ENCODE peak calls at places on chromosomes 5 and 9, in nine cellular contexts. X is HAP-1; G is CD4-positive, CD25-positive, alpha-beta regulatory T cell; W is BE2C; Y is colonic mucosa; K is GM06990; M is IMR-90; B is aorta; A is heart right ventricle. V is an unnamed sample.
A peak's percentile ranks its signal among the peaks of the same experiment; 100 is the strongest.

GRCh38 chr5:168552146-168552545 is 23.0 kb downstream of the FBLL1 start:
- DNase-seq in X (no peak), G (no peak), W (no peak), Y (no peak), K (no peak), M (peak; percentile 97), B (no peak), A (peak; percentile 53), V (peak; percentile 97)

GRCh38 chr9:69433426-69433825 is 108.4 kb downstream of the ENTREP1 start:
- DNase-seq in X (no peak), G (no peak), W (no peak), Y (no peak), K (no peak), M (peak; percentile 53), B (no peak), A (no peak), V (peak; percentile 15)

GRCh38 chr9:35559792-35560530 is 45.1 kb upstream of the TESK1 start:
- DNase-seq in X (no peak), G (no peak), W (no peak), Y (no peak), K (no peak), M (no peak), B (no peak), A (no peak), V (no peak)

GRCh38 chr5:66440202-66440680 is 156.0 kb upstream of the MAST4 start:
- DNase-seq in X (no peak), G (no peak), W (no peak), Y (no peak), K (peak; percentile 32), M (peak; percentile 4), B (no peak), A (peak; percentile 68), V (peak; percentile 92)

GRCh38 chr5:118921946-118922345 is 66.4 kb downstream of the DTWD2 start:
- DNase-seq in X (no peak), G (no peak), W (no peak), Y (no peak), K (no peak), M (peak; percentile 18), B (no peak), A (no peak), V (peak; percentile 23)

GRCh38 chr5:65100846-65101678 is 332.3 kb downstream of the CWC27 start:
- DNase-seq in X (peak; percentile 80), G (no peak), W (peak; percentile 70), Y (peak; percentile 69), K (no peak), M (peak; percentile 86), B (peak; percentile 85), A (peak; percentile 59), V (peak; percentile 69)

GRCh38 chr5:168611163-168611562 is 32.0 kb upstream of the PANK3 start:
- DNase-seq in X (no peak), G (no peak), W (no peak), Y (no peak), K (no peak), M (peak; percentile 21), B (no peak), A (no peak), V (peak; percentile 50)

GRCh38 chr9:80449513-80449912 is 877.7 kb downstream of the TLE4 start:
- DNase-seq in X (no peak), G (no peak), W (no peak), Y (no peak), K (no peak), M (no peak), B (no peak), A (no peak), V (no peak)

GRCh38 chr5:157271740-157272271 is 5.9 kb downstream of the CYFIP2 start:
- DNase-seq in X (no peak), G (peak; percentile 91), W (no peak), Y (no peak), K (peak; percentile 86), M (no peak), B (no peak), A (no peak), V (no peak)

GRCh38 chr5:67140413-67140812 is 56.2 kb downstream of the CD180 start:
- DNase-seq in X (no peak), G (no peak), W (no peak), Y (no peak), K (no peak), M (no peak), B (no peak), A (no peak), V (no peak)

GRCh38 chr9:113973963-113974413 is 97.9 kb downstream of the ZNF618 start:
- DNase-seq in X (no peak), G (no peak), W (no peak), Y (no peak), K (no peak), M (peak; percentile 25), B (no peak), A (no peak), V (peak; percentile 41)

DNA sequence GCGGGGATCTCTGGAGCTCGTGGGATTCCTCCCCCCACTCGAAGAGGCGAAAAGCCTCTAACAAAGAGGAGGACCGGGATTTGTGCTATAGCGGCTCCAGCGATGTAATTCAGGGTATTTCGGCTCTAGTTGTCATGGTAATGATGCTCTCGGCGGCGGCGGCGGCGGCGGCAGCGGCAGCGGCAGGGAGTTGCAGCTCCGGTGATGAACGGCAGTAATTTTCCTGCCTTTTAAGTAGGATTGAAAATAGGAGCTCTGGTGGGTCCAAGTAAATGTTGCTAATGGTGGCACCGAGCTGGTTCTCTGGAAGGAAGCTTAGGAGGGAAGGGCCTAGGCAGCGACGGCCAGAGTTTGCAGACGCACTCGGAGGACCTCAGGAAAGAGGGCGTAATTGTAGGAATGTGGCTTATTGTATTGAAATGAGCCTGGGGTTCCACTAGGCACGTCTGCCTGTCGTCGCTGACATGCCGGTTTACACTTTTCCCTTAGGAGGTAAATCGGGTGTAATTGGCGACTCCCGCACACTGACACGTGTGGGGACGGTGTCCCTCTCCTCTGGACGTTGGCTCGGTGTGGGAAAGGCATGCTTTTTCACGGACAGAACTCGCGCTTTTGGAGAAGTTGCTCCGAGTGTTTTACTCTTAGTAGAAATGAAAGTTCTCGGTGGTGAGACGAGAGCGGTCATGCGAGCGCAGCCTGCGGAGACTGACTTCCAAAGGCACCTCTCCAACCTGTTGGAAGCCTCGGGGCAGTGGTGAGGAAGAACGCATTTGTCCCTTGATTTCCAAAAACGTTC is 1.1 kb downstream of the NR4A3 start:
- DNase-seq in X (peak; percentile 74), G (peak; percentile 70), W (peak; percentile 54), Y (peak; percentile 36), K (peak; percentile 45), M (peak; percentile 51), B (peak; percentile 83), A (peak; percentile 33), V (peak; percentile 30)
- H3K27me3 ChIP-seq in X (no peaks in the 10 kb centered on the region), G (peaks cover 2% of the 10 kb centered on the region), W (peaks cover 43% of the 10 kb centered on the region), Y (peaks cover 51% of the 10 kb centered on the region), K (no peaks in the 10 kb centered on the region), M (no peaks in the 10 kb centered on the region), B (no peaks in the 10 kb centered on the region), A (peaks cover 14% of the 10 kb centered on the region), V (peaks cover 36% of the 10 kb centered on the region)

DNA sequence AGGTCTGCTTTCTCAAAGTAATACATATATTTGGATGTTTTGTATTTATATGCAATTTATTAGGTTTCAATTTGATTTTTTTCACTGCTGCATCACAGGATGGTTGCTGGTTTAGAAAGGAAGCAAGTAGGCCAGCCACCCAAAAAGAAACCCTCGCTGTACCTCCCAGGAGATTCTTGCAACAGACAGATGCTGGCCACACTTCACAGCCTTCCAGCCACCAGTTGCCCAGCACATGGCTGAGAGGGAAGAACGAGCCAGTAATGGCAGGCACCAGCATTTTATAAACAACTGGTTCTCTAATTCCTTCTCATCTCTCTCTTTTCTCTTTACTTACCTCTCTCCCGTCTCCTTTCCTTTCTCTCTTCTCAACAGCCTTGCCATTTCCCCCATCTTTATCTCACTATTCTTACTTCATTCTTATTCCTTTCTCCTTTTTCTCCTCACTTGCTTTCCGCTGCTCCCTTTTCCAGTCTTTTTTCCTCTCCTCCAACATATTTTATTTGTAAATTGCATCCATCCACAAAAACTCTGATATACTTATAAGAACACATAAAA is 38.9 kb downstream of the EFNA5 start:
- DNase-seq in X (no peak), G (no peak), W (peak; percentile 35), Y (no peak), K (no peak), M (no peak), B (no peak), A (no peak), V (no peak)
- H3K4me3 ChIP-seq in X (no peak overlapping the region), G (no peak overlapping the region), W (no peak overlapping the region), Y (no peak overlapping the region), K (no peak overlapping the region), M (no peak overlapping the region), B (no peak overlapping the region), A (no peak overlapping the region), V (no peak overlapping the region)

GRCh38 chr9:127144670-127145458 is 22.4 kb upstream of the ANGPTL2 start:
- DNase-seq in X (no peak), G (no peak), W (no peak), Y (peak; percentile 41), K (no peak), M (no peak), B (no peak), A (peak; percentile 58), V (no peak)
- H3K36me3 ChIP-seq in X (no peaks in the 10 kb centered on the region), G (no peaks in the 10 kb centered on the region), W (no peaks in the 10 kb centered on the region), Y (no peaks in the 10 kb centered on the region), K (no peaks in the 10 kb centered on the region), M (no peaks in the 10 kb centered on the region), B (no peaks in the 10 kb centered on the region), A (no peaks in the 10 kb centered on the region), V (no peaks in the 10 kb centered on the region)

DNA sequence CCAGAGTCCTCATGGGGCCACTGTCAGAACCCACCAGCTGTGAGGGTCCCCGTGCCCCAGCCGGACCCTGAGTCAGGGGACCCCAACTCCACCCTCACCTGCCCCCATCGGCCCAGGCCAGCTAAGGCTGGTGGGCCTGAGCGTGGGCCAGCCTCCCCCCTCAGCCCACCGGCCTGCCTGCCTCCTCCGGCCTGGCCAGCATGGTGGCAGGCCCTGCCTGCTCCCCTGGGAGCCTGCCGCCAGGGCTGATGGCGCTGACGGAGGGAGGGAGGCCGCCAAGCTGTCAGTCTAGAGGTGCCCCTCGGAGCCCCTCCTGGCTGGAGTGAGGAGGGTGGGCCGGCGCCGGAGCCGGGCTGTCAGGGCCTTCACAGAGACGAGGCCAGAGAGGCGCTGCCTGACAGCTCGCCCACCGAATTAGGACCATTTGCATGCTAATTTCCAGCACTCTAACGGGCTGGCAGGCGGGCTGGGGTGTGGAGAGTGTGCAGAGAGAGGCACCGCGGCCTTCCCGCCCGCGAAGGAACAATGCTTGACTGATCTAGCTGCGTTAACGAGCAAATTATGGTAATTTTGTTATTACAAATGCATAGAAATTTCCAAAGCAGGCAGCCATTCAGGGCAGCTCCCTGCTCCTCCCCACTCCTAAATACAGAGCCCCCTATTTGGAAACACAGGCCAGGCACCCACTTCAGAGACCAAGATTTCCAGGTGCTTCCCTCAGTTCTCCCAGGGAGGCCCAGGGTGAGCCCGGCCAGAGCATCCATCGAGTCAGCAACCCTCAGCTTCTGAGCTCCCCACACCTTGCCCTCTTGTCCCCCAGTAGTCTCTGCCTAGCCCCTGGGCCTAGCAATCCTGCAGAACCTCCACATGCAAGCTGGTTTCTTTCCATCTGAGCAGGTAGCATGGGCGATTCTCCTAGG is 169.3 kb downstream of the PAX5 start:
- DNase-seq in X (peak; percentile 83), G (no peak), W (peak; percentile 55), Y (no peak), K (no peak), M (no peak), B (peak; percentile 64), A (no peak), V (no peak)
- H3K27me3 ChIP-seq in X (no peaks in the 10 kb centered on the region), G (no peaks in the 10 kb centered on the region), W (no peaks in the 10 kb centered on the region), Y (no peaks in the 10 kb centered on the region), K (no peaks in the 10 kb centered on the region), M (peaks cover 59% of the 10 kb centered on the region), B (no peaks in the 10 kb centered on the region), A (peaks cover 78% of the 10 kb centered on the region), V (peaks cover 46% of the 10 kb centered on the region)

DNA sequence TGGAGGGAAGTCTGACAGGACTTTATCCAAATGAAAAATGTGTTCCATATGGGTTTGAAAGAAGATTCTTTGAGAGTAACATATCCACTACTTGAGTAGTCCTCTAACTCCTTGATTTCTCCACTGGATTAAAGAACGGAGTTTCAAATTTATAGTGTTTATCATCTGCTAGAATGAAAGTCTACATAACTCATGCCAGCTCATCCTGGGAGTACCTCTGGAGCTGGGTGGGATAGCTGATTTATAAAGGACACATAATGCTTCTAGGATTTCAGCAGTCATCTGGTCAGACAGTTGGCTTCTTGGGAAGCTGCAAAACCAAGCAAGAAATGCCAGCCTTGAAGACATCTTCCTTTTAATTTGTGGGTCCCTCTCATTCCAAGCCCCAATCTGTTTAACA is 3.1 kb downstream of the GALNT10 start:
- DNase-seq in X (no peak), G (no peak), W (no peak), Y (no peak), K (no peak), M (peak; percentile 37), B (no peak), A (no peak), V (no peak)
- H3K4me3 ChIP-seq in X (no peak overlapping the region), G (no peak overlapping the region), W (no peak overlapping the region), Y (no peak overlapping the region), K (no peak overlapping the region), M (no peak overlapping the region), B (no peak overlapping the region), A (no peak overlapping the region), V (no peak overlapping the region)